ENCODE peak calls at places on chromosomes 6 and 20, in five cellular contexts. Y, P, Q, J and E are unnamed samples.

GRCh38 chr6:29325777-29326176 is 24.3 kb downstream of the OR14J1 start:
- DNase-seq in Y (no peak), J (no peak), P (no peak), Q (no peak), E (no peak)

GRCh38 chr6:27753668-27754407 is 158.4 kb downstream of the OR2B2 start:
- DNase-seq in Y (peak), J (peak), P (no peak), Q (peak), E (peak)

GRCh38 chr6:45420083-45420908 is 42.6 kb upstream of the SUPT3H start:
- DNase-seq in Q (no peak), P (no peak), Y (no peak), J (peak), E (no peak)

GRCh38 chr6:157513004-157513603 is 132.1 kb downstream of the ZDHHC14 start:
- DNase-seq in Y (no peak), P (no peak), Q (no peak), J (no peak), E (no peak)

GRCh38 chr6:43274916-43275597 is 23.0 kb upstream of the SLC22A7 start:
- DNase-seq in P (no peak), J (no peak), Q (no peak), Y (no peak), E (no peak)

GRCh38 chr6:167975449-167975848 is 22.0 kb upstream of the KIF25 start:
- DNase-seq in P (no peak), Y (no peak), J (no peak), Q (no peak), E (no peak)

GRCh38 chr6:147297124-147297523 is 92.9 kb downstream of the STXBP5 start:
- DNase-seq in P (no peak), Y (no peak), Q (no peak), J (no peak), E (no peak)

GRCh38 chr6:112701201-112701600 is 354.1 kb downstream of the RFPL4B start:
- DNase-seq in J (no peak), P (no peak), Q (no peak), Y (no peak), E (no peak)

GRCh38 chr6:144462058-144462457 is 176.9 kb downstream of the UTRN start:
- DNase-seq in P (no peak), Q (no peak), Y (no peak), J (no peak), E (no peak)

GRCh38 chr6:163248051-163248450 is 166.5 kb upstream of the QKI start:
- DNase-seq in P (no peak), J (no peak), Y (no peak), Q (peak), E (peak)

GRCh38 chr20:37994512-37994911 is 38.7 kb downstream of the TTI1 start:
- DNase-seq in J (no peak), Q (no peak), P (no peak), Y (no peak), E (no peak)

GRCh38 chr6:152185158-152185574 is 377.7 kb downstream of the ESR1 start:
- DNase-seq in P (no peak), J (no peak), Q (no peak), Y (peak), E (no peak)

GRCh38 chr6:112879920-112880413 is 532.8 kb downstream of the RFPL4B start:
- DNase-seq in J (no peak), Q (peak), Y (peak), P (no peak), E (peak)

GRCh38 chr6:5205877-5206840 is 54.6 kb downstream of the LYRM4 start:
- DNase-seq in P (peak), J (no peak), Y (no peak), Q (peak), E (peak)

GRCh38 chr6:9657994-9658393 is 756.9 kb downstream of the TFAP2A start:
- DNase-seq in Y (no peak), Q (no peak), J (no peak), P (no peak), E (no peak)

GRCh38 chr6:125818659-125819297 is 28.0 kb downstream of the NCOA7 start:
- DNase-seq in P (no peak), Y (no peak), J (no peak), Q (no peak), E (no peak)

GRCh38 chr6:159806021-159806458 is 6.0 kb downstream of the PNLDC1 start:
- DNase-seq in Y (no peak), Q (no peak), J (no peak), P (no peak), E (no peak)

GRCh38 chr6:46993846-46994245 is 48.3 kb downstream of the ADGRF1 start:
- DNase-seq in Q (no peak), P (no peak), Y (no peak), J (no peak), E (no peak)

GRCh38 chr6:36752187-36752885 is 54.7 kb downstream of the RAB44 start:
- DNase-seq in Y (peak), P (no peak), J (no peak), Q (no peak), E (no peak)

GRCh38 chr20:33211817-33212424 is 5.2 kb upstream of the BPIFA3 start:
- DNase-seq in Y (peak), P (no peak), Q (peak), J (no peak), E (peak)

GRCh38 chr6:1724616-1725015 is 114.9 kb downstream of the FOXC1 start:
- DNase-seq in Y (no peak), P (no peak), J (no peak), Q (no peak), E (no peak)

GRCh38 chr6:34132486-34133185 is 13.3 kb downstream of the GRM4 start:
- DNase-seq in J (no peak), Q (no peak), Y (peak), P (no peak), E (no peak)

GRCh38 chr20:61185841-61186601 is 66.0 kb upstream of the CDH4 start:
- DNase-seq in P (no peak), J (no peak), Q (no peak), Y (no peak), E (no peak)

GRCh38 chr6:139271056-139271455 is 20.7 kb downstream of the TXLNB start:
- DNase-seq in Q (no peak), J (no peak), P (no peak), Y (peak), E (no peak)

GRCh38 chr6:14596410-14596809 is 478.8 kb downstream of the CD83 start:
- DNase-seq in P (no peak), Q (no peak), J (no peak), Y (no peak), E (no peak)

GRCh38 chr6:113819169-113819830 is 37.8 kb upstream of the MARCKS start:
- DNase-seq in J (no peak), Y (no peak), Q (no peak), P (no peak), E (no peak)

GRCh38 chr6:29424575-29424974 is 9.8 kb downstream of the OR12D1 start:
- DNase-seq in P (no peak), Q (no peak), J (no peak), Y (no peak), E (no peak)

GRCh38 chr6:68760486-68760885 is 125.4 kb downstream of the ADGRB3 start:
- DNase-seq in Q (no peak), J (no peak), Y (no peak), P (no peak), E (no peak)

GRCh38 chr6:84897874-84898635 is 133.7 kb upstream of the TBX18 start:
- DNase-seq in J (no peak), P (no peak), Q (no peak), Y (no peak), E (no peak)

GRCh38 chr6:169141706-169142705 is 111.6 kb downstream of the THBS2 start:
- DNase-seq in J (no peak), Q (peak), P (no peak), Y (no peak), E (peak)
- H3K27ac ChIP-seq in J (no peak), Q (no peak), P (no peak), Y (no peak), E (no peak)

GRCh38 chr6:10759884-10760329 is 12.3 kb downstream of the TMEM14B start:
- DNase-seq in P (no peak), Y (no peak), Q (no peak), J (no peak), E (no peak)

GRCh38 chr6:10763006-10763405 is 15.4 kb downstream of the TMEM14B start:
- DNase-seq in Q (no peak), J (no peak), P (no peak), Y (no peak), E (no peak)

GRCh38 chr6:10756085-10756484 is 8.5 kb downstream of the TMEM14B start:
- DNase-seq in Q (no peak), P (no peak), Y (no peak), J (no peak), E (no peak)

DNA sequence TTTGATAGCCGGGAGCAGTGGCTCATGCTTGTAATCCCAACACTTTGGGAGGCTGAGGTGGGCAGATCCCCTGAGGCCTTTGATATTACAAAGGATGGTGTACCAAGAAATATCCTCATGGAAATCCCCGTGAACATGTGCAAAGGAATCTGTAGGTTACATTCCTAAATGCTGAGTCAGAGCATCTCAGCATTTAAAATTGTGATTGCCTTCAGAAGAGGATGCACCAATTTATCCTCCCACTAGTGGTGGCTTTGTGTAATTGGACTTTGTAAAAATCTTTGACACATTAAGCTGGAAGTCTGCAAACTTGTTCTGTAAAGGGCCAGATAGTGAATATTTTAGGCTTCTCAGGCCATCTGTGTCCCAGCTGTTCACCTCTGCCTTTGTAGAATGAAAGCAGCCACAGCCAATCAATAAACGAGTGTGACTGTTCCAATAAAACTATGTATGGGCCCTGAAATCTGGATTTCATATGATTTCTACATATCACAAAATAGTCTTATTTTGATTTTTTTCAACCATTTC is 11.8 kb downstream of the TMEM14B start:
- DNase-seq in Q (no peak), J (no peak), P (no peak), Y (peak), E (no peak)
- H3K27ac ChIP-seq in Q (no peak), J (no peak), P (no peak), Y (no peak), E (no peak)

GRCh38 chr6:133682506-133683290 is 206.2 kb upstream of the TCF21 start:
- DNase-seq in J (no peak), P (no peak), Q (no peak), Y (no peak), E (no peak)
- H3K27ac ChIP-seq in J (no peak), P (no peak), Q (no peak), Y (no peak), E (no peak)

GRCh38 chr20:2798095-2798805 is 2.2 kb downstream of the CPXM1 start:
- DNase-seq in Y (no peak), Q (no peak), J (no peak), P (no peak), E (no peak)

GRCh38 chr20:2798814-2799213 is 1.6 kb downstream of the CPXM1 start:
- DNase-seq in Y (no peak), P (no peak), Q (no peak), J (no peak), E (no peak)

GRCh38 chr20:2795451-2795850 is 5.0 kb downstream of the CPXM1 start:
- DNase-seq in Q (no peak), J (no peak), P (no peak), Y (no peak), E (no peak)

GRCh38 chr20:2796011-2796660 is 4.3 kb downstream of the CPXM1 start:
- DNase-seq in Q (no peak), J (no peak), Y (no peak), P (no peak), E (no peak)

DNA sequence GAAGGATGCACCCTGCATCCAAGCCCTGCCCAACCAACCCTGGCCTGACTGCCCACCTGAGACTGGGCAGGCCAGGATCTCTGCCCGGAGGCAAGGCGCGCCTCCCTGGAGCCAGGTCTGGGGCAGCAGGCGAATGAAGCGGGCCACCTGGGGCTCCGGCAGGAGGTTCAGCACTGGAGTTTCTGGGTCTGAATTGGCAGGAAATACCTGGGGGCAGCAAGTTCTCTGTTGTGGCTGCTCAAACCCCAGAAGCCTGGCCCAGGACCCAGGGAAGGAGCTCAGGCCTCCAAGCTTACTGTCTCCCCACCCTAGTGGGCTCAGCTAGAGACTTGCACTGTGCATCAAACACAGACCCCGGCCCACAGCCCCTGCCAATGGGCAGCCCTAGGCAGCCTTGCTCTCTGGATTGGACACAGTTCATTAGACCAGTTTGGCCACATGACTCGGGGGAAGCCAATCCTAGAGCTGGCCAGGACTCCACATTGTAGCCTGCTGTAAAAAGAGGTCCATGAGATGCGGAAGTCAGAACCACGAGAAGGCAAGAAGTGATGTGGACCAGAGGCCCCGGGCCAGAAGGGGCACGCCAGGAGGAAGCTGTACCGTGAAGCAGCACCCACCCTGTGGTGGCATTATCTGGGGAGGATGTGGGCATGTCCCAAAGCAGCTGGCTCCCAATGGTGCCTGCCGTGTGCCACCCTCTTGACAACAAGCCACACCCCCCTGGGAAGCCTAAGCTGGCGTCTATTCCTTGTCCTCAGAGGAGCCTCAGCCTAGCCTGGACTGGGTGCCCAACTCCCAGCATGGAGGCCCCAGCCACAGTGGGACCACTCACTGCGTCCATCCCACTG is 3.1 kb downstream of the CPXM1 start:
- DNase-seq in Q (no peak), P (no peak), J (no peak), Y (no peak), E (no peak)
- H3K27ac ChIP-seq in Q (no peak), P (no peak), J (no peak), Y (no peak), E (no peak)

GRCh38 chr6:121724576-121724975 is 289.1 kb downstream of the GJA1 start:
- DNase-seq in Y (no peak), J (no peak), P (no peak), Q (no peak), E (no peak)
- H3K27ac ChIP-seq in Y (no peak), J (no peak), P (no peak), Q (no peak), E (no peak)

DNA sequence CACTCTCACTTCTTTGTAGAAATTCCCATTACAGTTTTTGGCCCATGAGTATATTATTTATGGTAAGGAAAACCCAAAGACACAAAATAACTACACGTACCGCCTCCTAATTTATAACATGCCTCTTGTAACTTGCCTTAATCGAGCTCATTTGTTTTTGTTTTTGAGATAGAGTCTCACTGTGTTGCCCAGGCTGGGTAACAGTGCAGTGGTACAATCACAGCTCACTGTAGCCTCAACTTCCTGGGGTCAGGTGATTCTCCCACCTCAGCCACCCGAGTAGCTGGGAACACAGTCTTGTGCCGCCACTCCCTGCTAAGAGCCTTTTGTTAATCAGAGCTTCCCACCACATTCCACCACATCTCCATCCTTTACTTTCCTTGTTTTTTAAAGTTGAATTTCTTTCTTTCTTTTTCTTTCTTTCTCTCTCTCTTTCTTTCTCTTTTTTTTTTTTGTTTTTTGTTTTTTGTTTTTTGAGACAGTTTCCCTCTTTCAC is 15.5 kb downstream of the ASIP start:
- DNase-seq in Q (no peak), Y (no peak), P (no peak), J (no peak), E (no peak)
- H3K27ac ChIP-seq in Q (no peak), Y (no peak), P (no peak), J (no peak), E (no peak)

DNA sequence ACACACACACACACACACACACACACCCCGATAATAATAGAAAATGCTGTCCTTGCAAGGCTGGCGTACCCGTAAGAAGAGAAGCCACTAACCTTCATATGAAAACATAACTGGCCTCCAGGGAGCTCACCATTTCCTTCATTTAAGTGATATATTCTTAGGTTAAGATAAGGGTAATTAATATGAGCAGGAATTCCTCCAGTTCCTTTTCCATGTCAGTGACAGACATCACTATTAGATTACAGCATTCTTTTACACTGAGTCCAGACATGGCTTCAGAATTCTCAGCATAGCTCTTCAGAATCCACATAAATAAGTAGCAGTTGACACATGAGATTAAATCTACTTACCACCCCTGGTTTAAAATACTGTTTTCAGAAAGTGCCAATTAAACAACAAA is 121.9 kb downstream of the SIM1 start:
- DNase-seq in Q (no peak), P (no peak), Y (no peak), J (no peak), E (no peak)
- H3K27ac ChIP-seq in Q (no peak), P (no peak), Y (no peak), J (no peak), E (no peak)

GRCh38 chr20:1811621-1812498 is 83.3 kb upstream of the SIRPA start:
- DNase-seq in Y (no peak), J (no peak), P (no peak), Q (no peak), E (peak)
- H3K27ac ChIP-seq in Y (no peak), J (no peak), P (peak), Q (peak), E (peak)